ENCODE peak calls at places on chromosomes 5 and 9, in five cellular contexts. One of them, this sample, is unnamed.

GRCh38 chr5:1001406-1002270 is 7.0 kb upstream of the NKD2 start:
- DNase-seq in SK-N-SH: no peak
- DNase-seq in endothelial cell of umbilical vein: no peak
- DNase-seq in suprapubic skin: peak; percentile 42
- DNase-seq in HCT116: no peak
- DNase-seq in this sample: peak; percentile 43

GRCh38 chr5:127320032-127320945 is 29.7 kb downstream of the MEGF10 start:
- DNase-seq in HCT116: no peak
- DNase-seq in endothelial cell of umbilical vein: no peak
- DNase-seq in suprapubic skin: no peak
- DNase-seq in SK-N-SH: no peak
- DNase-seq in this sample: no peak

GRCh38 chr5:151454166-151454565 is 6.8 kb downstream of the SLC36A1 start:
- DNase-seq in endothelial cell of umbilical vein: no peak
- DNase-seq in HCT116: no peak
- DNase-seq in suprapubic skin: no peak
- DNase-seq in SK-N-SH: no peak
- DNase-seq in this sample: no peak

GRCh38 chr9:23603311-23603710 is 222.7 kb downstream of the ELAVL2 start:
- DNase-seq in SK-N-SH: no peak
- DNase-seq in suprapubic skin: no peak
- DNase-seq in HCT116: no peak
- DNase-seq in endothelial cell of umbilical vein: no peak
- DNase-seq in this sample: no peak

GRCh38 chr5:93588586-93589347 is 5.7 kb downstream of the NR2F1 start:
- DNase-seq in suprapubic skin: no peak
- DNase-seq in endothelial cell of umbilical vein: no peak
- DNase-seq in SK-N-SH: peak; percentile 51
- DNase-seq in HCT116: no peak
- DNase-seq in this sample: no peak

GRCh38 chr9:754150-754931 is 87.2 kb upstream of the DMRT1 start:
- DNase-seq in SK-N-SH: no peak
- DNase-seq in suprapubic skin: no peak
- DNase-seq in endothelial cell of umbilical vein: no peak
- DNase-seq in HCT116: no peak
- DNase-seq in this sample: no peak

GRCh38 chr9:21935631-21936030 is 58.6 kb downstream of the CDKN2A start:
- DNase-seq in HCT116: no peak
- DNase-seq in suprapubic skin: no peak
- DNase-seq in SK-N-SH: no peak
- DNase-seq in endothelial cell of umbilical vein: no peak
- DNase-seq in this sample: no peak

GRCh38 chr5:122906768-122907167 is 61.4 kb downstream of the SNX24 start:
- DNase-seq in endothelial cell of umbilical vein: peak; percentile 7
- DNase-seq in SK-N-SH: no peak
- DNase-seq in suprapubic skin: no peak
- DNase-seq in HCT116: no peak
- DNase-seq in this sample: no peak

GRCh38 chr5:57696005-57696755 is 213.6 kb upstream of the ACTBL2 start:
- DNase-seq in endothelial cell of umbilical vein: peak; percentile 24
- DNase-seq in suprapubic skin: no peak
- DNase-seq in HCT116: no peak
- DNase-seq in SK-N-SH: no peak
- DNase-seq in this sample: no peak

GRCh38 chr9:7211657-7212056 is 453.9 kb downstream of the KDM4C start:
- DNase-seq in HCT116: no peak
- DNase-seq in endothelial cell of umbilical vein: no peak
- DNase-seq in suprapubic skin: no peak
- DNase-seq in SK-N-SH: no peak
- DNase-seq in this sample: no peak

GRCh38 chr5:16841416-16841815 is 94.7 kb downstream of the MYO10 start:
- DNase-seq in suprapubic skin: no peak
- DNase-seq in SK-N-SH: no peak
- DNase-seq in endothelial cell of umbilical vein: peak; percentile 39
- DNase-seq in HCT116: no peak
- DNase-seq in this sample: no peak

GRCh38 chr5:672329-673139 is 20.6 kb downstream of the TPPP start:
- DNase-seq in suprapubic skin: peak; percentile 90
- DNase-seq in HCT116: no peak
- DNase-seq in SK-N-SH: peak; percentile 84
- DNase-seq in endothelial cell of umbilical vein: peak; percentile 82
- DNase-seq in this sample: peak; percentile 57

GRCh38 chr9:130640681-130641080 is 23.7 kb upstream of the PRDM12 start:
- DNase-seq in endothelial cell of umbilical vein: no peak
- DNase-seq in SK-N-SH: no peak
- DNase-seq in HCT116: no peak
- DNase-seq in suprapubic skin: no peak
- DNase-seq in this sample: no peak

GRCh38 chr9:129669141-129669718 is 3.8 kb downstream of the PRRX2 start:
- DNase-seq in endothelial cell of umbilical vein: peak; percentile 16
- DNase-seq in HCT116: no peak
- DNase-seq in SK-N-SH: no peak
- DNase-seq in suprapubic skin: no peak
- DNase-seq in this sample: no peak

GRCh38 chr5:111135946-111136345 is 43.8 kb downstream of the WDR36 start:
- DNase-seq in suprapubic skin: no peak
- DNase-seq in SK-N-SH: no peak
- DNase-seq in HCT116: no peak
- DNase-seq in endothelial cell of umbilical vein: no peak
- DNase-seq in this sample: no peak

DNA sequence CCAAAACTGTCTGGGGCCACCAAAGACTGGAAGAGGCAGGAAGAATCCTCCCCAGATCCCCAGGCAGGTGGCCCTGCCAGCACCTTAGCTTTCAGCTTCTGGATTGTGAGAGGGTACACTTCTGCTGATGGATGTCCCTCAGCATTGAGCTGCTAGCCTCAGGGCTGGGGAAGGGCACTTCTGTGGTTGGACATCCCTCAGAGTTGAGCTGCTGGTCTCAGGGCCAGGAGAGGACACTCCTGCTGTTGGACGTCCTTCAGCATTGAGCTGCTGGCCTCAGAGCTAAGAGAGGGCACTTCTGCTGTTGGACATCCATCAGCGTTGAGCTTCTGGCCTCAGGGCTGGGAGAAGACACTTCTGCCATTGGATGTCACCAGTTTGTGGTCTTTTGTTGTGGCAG is 83.8 kb upstream of the FCN1 start:
- DNase-seq in HCT116: no peak
- DNase-seq in endothelial cell of umbilical vein: no peak
- DNase-seq in SK-N-SH: no peak
- DNase-seq in suprapubic skin: no peak
- DNase-seq in this sample: no peak
- H3K9me3 ChIP-seq in HCT116: peaks cover 6% of the 10 kb centered on the region
- H3K9me3 ChIP-seq in endothelial cell of umbilical vein: peaks cover 3% of the 10 kb centered on the region
- H3K9me3 ChIP-seq in SK-N-SH: no peaks in the 10 kb centered on the region
- H3K9me3 ChIP-seq in suprapubic skin: no peaks in the 10 kb centered on the region
- H3K9me3 ChIP-seq in this sample: peaks cover 26% of the 10 kb centered on the region

GRCh38 chr9:83978992-83979811 is 813 bp downstream of the HNRNPK start:
- DNase-seq in HCT116: no peak
- DNase-seq in SK-N-SH: peak; percentile 85
- DNase-seq in suprapubic skin: peak; percentile 90
- DNase-seq in endothelial cell of umbilical vein: peak; percentile 78
- DNase-seq in this sample: peak; percentile 74
- TF ChIP-seq POLR2AphosphoS5 in HCT116: peak; percentile 79
- TF ChIP-seq POLR2AphosphoS5 in SK-N-SH: no peak
- TF ChIP-seq POLR2AphosphoS5 in suprapubic skin: no peak
- TF ChIP-seq POLR2AphosphoS5 in endothelial cell of umbilical vein: peak; percentile 69
- TF ChIP-seq POLR2AphosphoS5 in this sample: peak; percentile 9

DNA sequence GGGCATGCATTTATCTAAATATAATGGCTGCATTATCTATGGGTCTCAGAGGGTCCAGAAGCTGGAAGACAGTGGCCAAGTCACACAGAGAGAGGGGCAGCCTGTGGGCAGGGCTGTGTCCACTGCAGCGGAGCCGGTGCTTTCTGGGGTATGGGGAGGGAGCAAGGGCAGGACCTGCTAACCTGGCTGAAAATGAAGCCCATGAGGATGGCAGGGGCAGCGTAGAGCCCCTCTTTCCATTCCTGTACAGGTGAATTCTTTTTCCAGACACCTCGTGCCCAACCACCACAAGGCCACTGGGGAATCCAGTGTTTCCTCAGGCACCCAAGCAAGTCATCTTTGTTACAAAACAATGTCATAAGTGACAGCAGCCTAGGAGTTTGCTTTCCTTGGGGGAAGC is 305.9 kb upstream of the IRX4 start:
- DNase-seq in SK-N-SH: no peak
- DNase-seq in endothelial cell of umbilical vein: no peak
- DNase-seq in suprapubic skin: no peak
- DNase-seq in HCT116: no peak
- DNase-seq in this sample: peak; percentile 34
- H3K9me3 ChIP-seq in SK-N-SH: no peaks in the 10 kb centered on the region
- H3K9me3 ChIP-seq in endothelial cell of umbilical vein: peaks cover 2% of the 10 kb centered on the region
- H3K9me3 ChIP-seq in suprapubic skin: no peaks in the 10 kb centered on the region
- H3K9me3 ChIP-seq in HCT116: no peaks in the 10 kb centered on the region
- H3K9me3 ChIP-seq in this sample: no peaks in the 10 kb centered on the region

GRCh38 chr9:34048730-34049629 is at the start of gene UBAP2:
- DNase-seq in endothelial cell of umbilical vein: peak; percentile 99
- DNase-seq in SK-N-SH: peak; percentile 95
- DNase-seq in suprapubic skin: peak; percentile 99
- DNase-seq in HCT116: peak; percentile 97
- DNase-seq in this sample: peak; percentile 98
- TF ChIP-seq POLR2AphosphoS5 in endothelial cell of umbilical vein: peak; percentile 98
- TF ChIP-seq POLR2AphosphoS5 in SK-N-SH: peak; percentile 98
- TF ChIP-seq POLR2AphosphoS5 in suprapubic skin: peak; percentile 33
- TF ChIP-seq POLR2AphosphoS5 in HCT116: peak; percentile 99
- TF ChIP-seq POLR2AphosphoS5 in this sample: peak; percentile 96

GRCh38 chr9:24765025-24765756 is 219.5 kb upstream of the IZUMO3 start:
- DNase-seq in endothelial cell of umbilical vein: no peak
- DNase-seq in suprapubic skin: no peak
- DNase-seq in HCT116: no peak
- DNase-seq in SK-N-SH: no peak
- DNase-seq in this sample: no peak

GRCh38 chr9:24766081-24766480 is 220.4 kb upstream of the IZUMO3 start:
- DNase-seq in suprapubic skin: no peak
- DNase-seq in SK-N-SH: no peak
- DNase-seq in endothelial cell of umbilical vein: no peak
- DNase-seq in HCT116: no peak
- DNase-seq in this sample: no peak
- H3K9me3 ChIP-seq in suprapubic skin: no peaks in the 10 kb centered on the region
- H3K9me3 ChIP-seq in SK-N-SH: no peaks in the 10 kb centered on the region
- H3K9me3 ChIP-seq in endothelial cell of umbilical vein: no peaks in the 10 kb centered on the region
- H3K9me3 ChIP-seq in HCT116: peaks cover 8% of the 10 kb centered on the region
- H3K9me3 ChIP-seq in this sample: no peaks in the 10 kb centered on the region

GRCh38 chr9:35277649-35278359 is 116.0 kb downstream of the UNC13B start:
- DNase-seq in SK-N-SH: no peak
- DNase-seq in HCT116: no peak
- DNase-seq in endothelial cell of umbilical vein: peak; percentile 83
- DNase-seq in suprapubic skin: no peak
- DNase-seq in this sample: no peak
- TF ChIP-seq POLR2AphosphoS5 in SK-N-SH: no peak
- TF ChIP-seq POLR2AphosphoS5 in HCT116: no peak
- TF ChIP-seq POLR2AphosphoS5 in endothelial cell of umbilical vein: peak; percentile 80
- TF ChIP-seq POLR2AphosphoS5 in suprapubic skin: no peak
- TF ChIP-seq POLR2AphosphoS5 in this sample: no peak

This sample was measured in breast epithelium.